ENCODE peak calls at places on chromosome 7, in nine cellular contexts. I is right cardiac atrium, X is A549, K is fibroblast of the conjunctiva, Z is midbrain, D is neural crest cell, R is NCI-H1105, O is AG10803, N is prostate gland. A is an unnamed sample.

GRCh38 chr7:116501425-116502167 is 2.1 kb downstream of the CAV2 start:
- DNase-seq in O (peak; percentile 30), I (no peak), K (no peak), X (peak; percentile 33), D (no peak), N (no peak), Z (no peak), R (no peak), A (no peak)

GRCh38 chr7:74092964-74093339 is 9.3 kb downstream of the LIMK1 start:
- DNase-seq in I (peak; percentile 88), D (no peak), X (no peak), K (no peak), Z (peak; percentile 32), O (no peak), N (no peak), R (no peak), A (no peak)

GRCh38 chr7:68730871-68731403 is 867.3 kb upstream of the AUTS2 start:
- DNase-seq in O (no peak), X (no peak), Z (no peak), N (peak; percentile 79), D (no peak), I (no peak), R (peak; percentile 84), K (no peak), A (peak; percentile 74)

GRCh38 chr7:93819699-93820098 is 70.9 kb downstream of the TFPI2 start:
- DNase-seq in O (no peak), N (no peak), Z (no peak), K (no peak), R (no peak), X (no peak), D (no peak), I (no peak), A (no peak)

GRCh38 chr7:11895352-11895751 is 63.4 kb upstream of the THSD7A start:
- DNase-seq in O (no peak), Z (no peak), I (no peak), D (no peak), R (no peak), K (no peak), N (no peak), X (no peak), A (no peak)

GRCh38 chr7:17557305-17557704 is 258.9 kb downstream of the AHR start:
- DNase-seq in X (no peak), Z (no peak), R (no peak), K (no peak), I (no peak), O (peak; percentile 60), D (no peak), N (no peak), A (no peak)

GRCh38 chr7:133053321-133053891 is 28.5 kb downstream of the CHCHD3 start:
- DNase-seq in O (peak; percentile 94), X (peak; percentile 14), N (no peak), I (no peak), D (no peak), Z (no peak), R (no peak), K (peak; percentile 80), A (no peak)

GRCh38 chr7:147485660-147486210 is 1104.8 kb upstream of the C7orf33 start:
- DNase-seq in I (no peak), Z (no peak), X (no peak), O (no peak), R (peak; percentile 60), D (no peak), N (no peak), K (no peak), A (peak; percentile 7)

GRCh38 chr7:40015790-40016296 is 65.8 kb downstream of the CDK13 start:
- DNase-seq in I (peak; percentile 49), N (peak; percentile 23), Z (peak; percentile 15), O (peak; percentile 42), D (no peak), K (peak; percentile 40), R (peak; percentile 48), X (no peak), A (peak; percentile 63)

GRCh38 chr7:18593602-18594279 is 98.2 kb downstream of the HDAC9 start:
- DNase-seq in K (no peak), Z (no peak), X (no peak), N (no peak), I (no peak), D (no peak), R (no peak), O (no peak), A (no peak)

GRCh38 chr7:4744391-4745264 is 30.8 kb upstream of the AP5Z1 start:
- DNase-seq in K (peak; percentile 99), I (peak; percentile 100), R (peak; percentile 97), Z (peak; percentile 90), D (peak; percentile 87), O (peak; percentile 100), N (peak; percentile 100), X (peak; percentile 96), A (peak; percentile 97)

GRCh38 chr7:68699090-68699711 is 899.1 kb upstream of the AUTS2 start:
- DNase-seq in I (no peak), D (no peak), O (peak; percentile 89), N (no peak), X (peak; percentile 64), Z (no peak), K (no peak), R (no peak), A (no peak)

GRCh38 chr7:130275826-130276291 is 9.2 kb downstream of the CPA2 start:
- DNase-seq in N (no peak), K (no peak), D (no peak), Z (no peak), X (no peak), I (no peak), R (no peak), O (peak; percentile 61), A (no peak)

GRCh38 chr7:41881313-41882130 is 178.6 kb upstream of the INHBA start:
- DNase-seq in K (no peak), O (no peak), Z (peak; percentile 49), X (no peak), I (peak; percentile 56), D (no peak), N (no peak), R (no peak), A (no peak)

GRCh38 chr7:158239290-158239981 is 348.2 kb downstream of the PTPRN2 start:
- DNase-seq in R (peak; percentile 52), D (no peak), K (no peak), O (no peak), N (no peak), X (no peak), Z (no peak), I (peak; percentile 71), A (no peak)

GRCh38 chr7:2011266-2012043 is 221.3 kb downstream of the MAD1L1 start:
- DNase-seq in K (no peak), O (no peak), D (no peak), Z (no peak), X (no peak), R (no peak), I (peak; percentile 52), N (no peak), A (no peak)

GRCh38 chr7:158842486-158842885 is 13.2 kb upstream of the ESYT2 start:
- DNase-seq in O (no peak), K (no peak), X (no peak), D (no peak), N (no peak), Z (no peak), I (no peak), R (no peak), A (no peak)

GRCh38 chr7:725223-726005 is 1.1 kb upstream of the DNAAF5 start:
- DNase-seq in N (no peak), I (no peak), K (no peak), X (no peak), O (no peak), R (no peak), D (no peak), Z (no peak), A (no peak)

GRCh38 chr7:25087855-25088254 is 37.2 kb downstream of the CYCS start:
- DNase-seq in K (no peak), R (no peak), N (no peak), I (no peak), X (no peak), O (no peak), D (no peak), Z (no peak), A (no peak)

GRCh38 chr7:2146676-2147472 is 85.9 kb downstream of the MAD1L1 start:
- DNase-seq in D (no peak), R (no peak), N (no peak), X (no peak), O (no peak), I (peak; percentile 4), K (no peak), Z (no peak), A (no peak)

GRCh38 chr7:15720849-15721471 is 34.5 kb upstream of the MEOX2 start:
- DNase-seq in N (no peak), O (peak; percentile 50), I (peak; percentile 63), K (peak; percentile 28), D (peak; percentile 17), X (peak; percentile 2), Z (peak; percentile 48), R (peak; percentile 17), A (peak; percentile 11)

GRCh38 chr7:50068850-50069551 is 24.0 kb downstream of the ZPBP start:
- DNase-seq in O (peak; percentile 51), X (no peak), I (peak; percentile 45), N (peak; percentile 66), D (no peak), R (peak; percentile 83), K (peak; percentile 14), Z (peak; percentile 16), A (peak; percentile 79)

GRCh38 chr7:30926323-30926722 is 14.7 kb downstream of the AQP1 start:
- DNase-seq in X (no peak), N (no peak), K (no peak), D (no peak), I (peak; percentile 39), R (no peak), O (no peak), Z (no peak), A (no peak)

GRCh38 chr7:151313857-151314256 is 27.8 kb upstream of the NUB1 start:
- DNase-seq in N (no peak), X (no peak), I (peak; percentile 86), O (peak; percentile 43), D (no peak), R (no peak), K (no peak), Z (peak; percentile 34), A (no peak)

GRCh38 chr7:131501422-131501821 is 55.0 kb downstream of the PODXL start:
- DNase-seq in I (no peak), X (no peak), O (peak; percentile 81), R (no peak), K (no peak), N (no peak), Z (no peak), D (no peak), A (no peak)

GRCh38 chr7:77627307-77627671 is 69.0 kb upstream of the RSBN1L start:
- DNase-seq in K (no peak), O (no peak), I (no peak), X (no peak), Z (no peak), R (no peak), D (no peak), N (no peak), A (no peak)

GRCh38 chr7:21944616-21945373 is 904 bp downstream of the CDCA7L start:
- DNase-seq in X (peak; percentile 16), R (peak; percentile 70), D (no peak), N (peak; percentile 75), Z (no peak), K (no peak), I (peak; percentile 59), O (peak; percentile 8), A (peak; percentile 56)

GRCh38 chr7:104972510-104972909 is 41.5 kb upstream of the KMT2E start:
- DNase-seq in N (no peak), Z (no peak), D (no peak), X (no peak), K (no peak), I (no peak), O (peak; percentile 86), R (no peak), A (no peak)

GRCh38 chr7:30727061-30727945 is 24.6 kb upstream of the INMT start:
- DNase-seq in O (peak; percentile 51), X (no peak), R (no peak), K (no peak), N (no peak), D (no peak), I (no peak), Z (no peak), A (no peak)

GRCh38 chr7:4159761-4160554 is 522.1 kb upstream of the FOXK1 start:
- DNase-seq in X (no peak), N (no peak), R (no peak), O (no peak), D (no peak), I (no peak), K (no peak), Z (no peak), A (no peak)

GRCh38 chr7:28954936-28955335 is 3.2 kb downstream of the TRIL start:
- DNase-seq in Z (peak; percentile 17), R (no peak), O (no peak), I (no peak), D (no peak), N (no peak), K (no peak), X (no peak), A (no peak)

A was measured in LNCaP clone FGC.